ENCODE peak calls at places on chromosomes 7 and 10, in nine cellular contexts. V is AG09309; G is mucosa of descending colon; O is GM12865; P is GM13977; R is CD8-positive, alpha-beta T cell; C is astrocyte of the spinal cord; Q is neural progenitor cell; M is left lung. I is an unnamed sample.

GRCh38 chr10:124225029-124225467 is 131.7 kb upstream of the CHST15 start:
- DNase-seq in P (no peak), V (no peak), O (no peak), R (no peak), C (no peak), G (no peak), M (no peak), Q (no peak), I (no peak)

GRCh38 chr7:136878878-136879277 is 10.4 kb downstream of the CHRM2 start:
- DNase-seq in O (no peak), P (no peak), G (no peak), C (no peak), M (no peak), Q (no peak), R (no peak), V (no peak), I (no peak)

GRCh38 chr7:50304158-50304910 is at the start of gene IKZF1:
- DNase-seq in C (no peak), G (peak), O (peak), R (peak), Q (peak), M (peak), P (peak), V (no peak), I (no peak)

GRCh38 chr7:152597514-152597913 is 78.4 kb downstream of the XRCC2 start:
- DNase-seq in V (no peak), P (no peak), O (no peak), Q (no peak), R (no peak), G (no peak), C (no peak), M (no peak), I (no peak)

GRCh38 chr7:51472873-51473272 is 156.3 kb upstream of the COBL start:
- DNase-seq in M (no peak), R (no peak), Q (no peak), G (no peak), O (no peak), V (no peak), P (no peak), C (no peak), I (no peak)

GRCh38 chr10:100333821-100334469 is 3.9 kb upstream of the PKD2L1 start:
- DNase-seq in C (no peak), G (no peak), Q (no peak), M (no peak), R (no peak), O (no peak), P (no peak), V (no peak), I (no peak)

GRCh38 chr7:120760050-120760449 is 97.9 kb downstream of the TSPAN12 start:
- DNase-seq in Q (no peak), P (peak), M (no peak), G (no peak), R (no peak), O (peak), C (no peak), V (no peak), I (no peak)

GRCh38 chr10:87861953-87862643 is 1.2 kb downstream of the KLLN start:
- DNase-seq in O (peak), M (peak), C (peak), R (peak), G (peak), P (peak), Q (peak), V (peak), I (peak)

GRCh38 chr10:13960603-13961002 is 370.1 kb downstream of the FRMD4A start:
- DNase-seq in R (no peak), G (no peak), C (no peak), Q (no peak), M (no peak), P (no peak), O (no peak), V (no peak), I (no peak)

GRCh38 chr7:101466871-101467270 is 104.2 kb downstream of the COL26A1 start:
- DNase-seq in M (peak), Q (no peak), V (no peak), C (peak), O (no peak), R (no peak), G (no peak), P (no peak), I (no peak)

GRCh38 chr10:3803295-3803883 is 18.4 kb upstream of the KLF6 start:
- DNase-seq in V (no peak), C (no peak), P (no peak), G (no peak), Q (no peak), R (no peak), M (no peak), O (no peak), I (no peak)

GRCh38 chr10:6721964-6722615 is 142.0 kb upstream of the PRKCQ start:
- DNase-seq in Q (no peak), P (no peak), C (peak), O (no peak), M (no peak), R (no peak), G (no peak), V (peak), I (peak)

GRCh38 chr10:86840498-86840897 is 84.1 kb downstream of the BMPR1A start:
- DNase-seq in V (no peak), C (no peak), R (no peak), M (no peak), Q (no peak), O (no peak), G (no peak), P (no peak), I (no peak)
- TF ChIP-seq CTCF in V (no peak), C (no peak), R (no peak), M (no peak), Q (no peak), O (no peak), G (no peak), P (no peak), I (no peak)

GRCh38 chr7:142883571-142884284 is 1.8 kb downstream of the TRPV6 start:
- DNase-seq in P (no peak), G (no peak), R (no peak), O (no peak), M (no peak), Q (no peak), V (no peak), C (no peak), I (no peak)

GRCh38 chr7:142886866-142887265 is 1.3 kb upstream of the TRPV6 start:
- DNase-seq in P (no peak), C (no peak), Q (no peak), R (no peak), M (no peak), V (no peak), O (no peak), G (no peak), I (no peak)

GRCh38 chr7:142887282-142888015 is 1.9 kb upstream of the TRPV6 start:
- DNase-seq in R (no peak), V (no peak), C (no peak), P (no peak), Q (no peak), O (no peak), G (no peak), M (no peak), I (no peak)

GRCh38 chr7:142884285-142884637 is 1.3 kb downstream of the TRPV6 start:
- DNase-seq in M (no peak), C (no peak), G (no peak), O (peak), V (no peak), R (no peak), P (no peak), Q (no peak), I (no peak)

GRCh38 chr7:142885311-142886230 is at the start of gene TRPV6:
- DNase-seq in Q (peak), P (no peak), O (no peak), C (no peak), R (no peak), G (peak), M (peak), V (no peak), I (no peak)
- TF ChIP-seq CTCF in Q (no peak), P (no peak), O (no peak), C (no peak), R (no peak), G (no peak), M (no peak), V (no peak), I (no peak)

GRCh38 chr7:106112118-106112971 is at the start of gene SYPL1:
- DNase-seq in O (peak), C (peak), P (peak), G (peak), R (peak), Q (peak), M (peak), V (no peak), I (peak)
- TF ChIP-seq CTCF in O (no peak), C (no peak), P (peak), G (no peak), R (no peak), Q (peak), M (no peak), V (no peak), I (no peak)

GRCh38 chr7:32044739-32045138 is 25.5 kb downstream of the PDE1C start:
- DNase-seq in M (no peak), O (no peak), R (no peak), C (no peak), G (no peak), Q (no peak), V (no peak), P (no peak), I (no peak)

GRCh38 chr7:32045228-32045627 is 25.0 kb downstream of the PDE1C start:
- DNase-seq in V (no peak), Q (no peak), M (no peak), O (no peak), P (no peak), G (no peak), R (no peak), C (no peak), I (no peak)

GRCh38 chr7:32043688-32044087 is 26.5 kb downstream of the PDE1C start:
- DNase-seq in G (no peak), O (peak), C (peak), R (no peak), M (no peak), V (peak), Q (no peak), P (no peak), I (peak)

GRCh38 chr7:32039000-32039756 is 31.0 kb downstream of the PDE1C start:
- DNase-seq in Q (peak), C (no peak), G (no peak), O (no peak), P (no peak), V (no peak), M (no peak), R (no peak), I (no peak)

GRCh38 chr7:32042900-32043299 is 27.3 kb downstream of the PDE1C start:
- DNase-seq in P (no peak), Q (no peak), M (no peak), R (no peak), C (no peak), G (no peak), O (peak), V (no peak), I (no peak)
- TF ChIP-seq CTCF in P (no peak), Q (no peak), M (no peak), R (no peak), C (no peak), G (no peak), O (no peak), V (no peak), I (no peak)

DNA sequence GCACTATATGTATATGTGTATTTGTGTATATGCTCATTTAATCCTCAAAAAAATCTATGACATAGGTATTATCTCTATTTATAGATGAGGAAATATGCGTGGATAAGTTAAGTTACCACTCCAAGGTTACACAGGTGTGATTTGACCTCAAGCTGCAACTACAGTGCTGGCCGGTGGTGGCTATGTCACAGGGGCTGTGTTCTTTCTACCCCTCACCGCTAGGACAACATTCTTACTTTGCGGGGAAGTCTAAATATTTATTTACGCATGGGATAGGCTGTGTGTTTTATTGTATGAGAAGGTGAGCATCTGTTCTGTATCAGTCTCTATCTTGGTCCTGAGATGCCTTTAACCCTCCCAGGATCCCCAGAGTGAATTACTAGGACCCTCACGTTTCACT is 60.0 kb downstream of the CREB5 start:
- DNase-seq in R (no peak), M (no peak), G (no peak), C (no peak), P (no peak), V (no peak), O (no peak), Q (no peak), I (no peak)
- TF ChIP-seq CTCF in R (no peak), M (no peak), G (no peak), C (no peak), P (no peak), V (no peak), O (no peak), Q (no peak), I (no peak)

DNA sequence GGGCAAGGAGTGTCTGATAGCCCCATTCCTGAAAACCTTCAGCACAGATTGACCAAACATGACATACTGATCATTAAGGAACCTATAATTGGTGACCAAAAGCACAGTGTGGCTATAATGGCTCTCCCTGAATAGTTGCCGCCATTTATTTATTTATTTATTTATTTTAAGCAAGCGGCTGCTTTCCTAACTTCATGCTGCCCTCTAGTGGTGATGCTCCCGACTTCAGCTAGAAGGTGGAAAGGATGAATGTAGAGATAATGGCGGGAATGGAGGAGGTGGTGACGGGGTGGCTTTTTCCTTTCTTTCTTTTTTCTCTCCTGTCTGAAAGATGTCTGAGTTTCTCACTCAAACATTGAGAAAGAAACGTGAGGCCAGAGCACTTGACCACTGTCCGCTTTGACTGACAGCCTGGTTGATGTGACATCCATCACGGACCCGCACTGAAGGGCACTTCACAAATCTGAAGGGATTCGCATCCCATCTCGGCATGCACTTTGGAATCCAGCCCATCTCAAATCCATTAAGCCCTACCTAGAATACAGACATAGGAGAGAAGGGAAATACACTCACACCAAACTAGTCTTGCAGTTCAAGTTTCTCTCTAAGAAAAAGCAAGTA is 1090.1 kb downstream of the KCNMA1 start:
- DNase-seq in P (peak), V (peak), R (no peak), M (no peak), C (peak), G (peak), O (peak), Q (peak), I (peak)
- TF ChIP-seq CTCF in P (peak), V (peak), R (no peak), M (peak), C (peak), G (peak), O (peak), Q (peak), I (peak)

DNA sequence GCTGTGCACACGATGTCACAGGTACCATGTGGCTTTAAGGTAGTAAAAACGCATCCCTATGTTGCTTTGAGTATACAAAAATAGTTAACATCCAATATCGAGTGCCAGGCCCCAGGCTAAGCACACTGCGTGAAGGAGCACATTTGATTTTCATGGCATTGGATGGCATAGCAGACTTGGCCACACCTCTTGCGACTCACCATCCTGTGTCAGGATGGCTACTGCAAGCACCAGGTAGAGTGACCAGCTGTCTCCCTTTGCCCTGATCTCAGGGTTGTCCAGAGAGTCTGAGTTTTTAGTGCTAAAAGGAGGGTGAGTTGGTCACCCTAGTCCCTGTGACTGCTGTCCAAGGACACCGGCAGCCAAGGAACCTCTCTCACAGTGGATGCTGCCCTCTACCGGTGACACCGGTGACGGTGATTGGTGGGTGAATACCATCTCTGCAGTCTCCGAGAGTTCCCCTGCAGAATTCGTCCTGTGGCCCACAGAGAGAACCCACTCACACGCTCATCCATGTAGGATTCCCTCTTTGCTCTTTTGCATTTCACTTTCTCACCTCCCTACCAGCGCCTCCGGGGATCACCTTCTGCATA is 76.1 kb downstream of the BICC1 start:
- DNase-seq in G (no peak), R (no peak), M (no peak), Q (peak), V (no peak), P (no peak), O (peak), C (no peak), I (no peak)
- TF ChIP-seq CTCF in G (no peak), R (no peak), M (no peak), Q (peak), V (no peak), P (no peak), O (peak), C (no peak), I (peak)

DNA sequence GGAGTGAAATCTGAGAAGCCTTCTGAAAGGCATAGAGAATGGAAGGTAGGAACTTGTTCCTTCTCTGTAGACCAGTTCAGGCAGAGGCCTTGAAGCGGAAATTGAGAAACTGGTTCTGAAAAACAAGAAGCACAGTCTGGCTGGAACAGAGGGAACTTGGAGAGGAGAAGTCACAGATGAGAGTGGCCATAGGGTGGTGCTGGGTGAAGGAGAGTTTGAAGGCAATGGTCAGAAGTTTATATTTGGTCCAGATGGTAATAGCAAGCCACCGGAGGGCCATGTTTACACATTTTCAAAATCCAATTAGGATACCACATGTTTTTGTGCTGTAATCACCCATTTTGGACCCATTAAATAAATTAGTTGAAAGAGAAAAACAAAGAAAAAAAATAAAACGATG is 692.5 kb downstream of the INHBA start:
- DNase-seq in V (peak), M (no peak), C (no peak), P (no peak), G (no peak), O (no peak), R (no peak), Q (no peak), I (no peak)
- TF ChIP-seq CTCF in V (peak), M (no peak), C (no peak), P (no peak), G (no peak), O (no peak), R (no peak), Q (no peak), I (no peak)